ENCODE peak calls at places on chromosomes 2 and 18, in ten cellular contexts. One of them, this sample, is unnamed.

GRCh38 chr2:69588945-69589344 is 54.6 kb downstream of the AAK1 start:
- DNase-seq in HT1080: no peak
- DNase-seq in fibroblast of the conjunctiva: no peak
- DNase-seq in IMR-90: no peak
- DNase-seq in T-helper 22 cell: no peak
- DNase-seq in stimulated activated CD8-positive, alpha-beta memory T cell treated with anti-CD3 and anti-CD28 coated beads, Interleukin-15, amount 100 ng/mL, for 24 hours: no peak
- DNase-seq in mesothelial cell of epicardium: no peak
- DNase-seq in T-helper 9 cell: no peak
- DNase-seq in spleen: no peak
- DNase-seq in activated CD4-positive, alpha-beta T cell treated with anti-CD3 and anti-CD28 coated beads, Interleukin-2, amount 50 U/mL, for 24 hours: no peak
- DNase-seq in this sample: no peak

GRCh38 chr2:31023550-31023949 is 114.7 kb downstream of the GALNT14 start:
- DNase-seq in IMR-90: no peak
- DNase-seq in mesothelial cell of epicardium: no peak
- DNase-seq in T-helper 22 cell: no peak
- DNase-seq in HT1080: no peak
- DNase-seq in spleen: no peak
- DNase-seq in stimulated activated CD8-positive, alpha-beta memory T cell treated with anti-CD3 and anti-CD28 coated beads, Interleukin-15, amount 100 ng/mL, for 24 hours: no peak
- DNase-seq in T-helper 9 cell: no peak
- DNase-seq in fibroblast of the conjunctiva: no peak
- DNase-seq in activated CD4-positive, alpha-beta T cell treated with anti-CD3 and anti-CD28 coated beads, Interleukin-2, amount 50 U/mL, for 24 hours: no peak
- DNase-seq in this sample: no peak

GRCh38 chr2:176960736-176961135 is 251.9 kb upstream of the HNRNPA3 start:
- DNase-seq in HT1080: no peak
- DNase-seq in stimulated activated CD8-positive, alpha-beta memory T cell treated with anti-CD3 and anti-CD28 coated beads, Interleukin-15, amount 100 ng/mL, for 24 hours: no peak
- DNase-seq in spleen: no peak
- DNase-seq in T-helper 22 cell: no peak
- DNase-seq in T-helper 9 cell: no peak
- DNase-seq in fibroblast of the conjunctiva: no peak
- DNase-seq in mesothelial cell of epicardium: no peak
- DNase-seq in IMR-90: no peak
- DNase-seq in activated CD4-positive, alpha-beta T cell treated with anti-CD3 and anti-CD28 coated beads, Interleukin-2, amount 50 U/mL, for 24 hours: no peak
- DNase-seq in this sample: no peak

GRCh38 chr2:167692191-167692590 is 555.2 kb downstream of the STK39 start:
- DNase-seq in T-helper 9 cell: no peak
- DNase-seq in spleen: no peak
- DNase-seq in IMR-90: no peak
- DNase-seq in stimulated activated CD8-positive, alpha-beta memory T cell treated with anti-CD3 and anti-CD28 coated beads, Interleukin-15, amount 100 ng/mL, for 24 hours: no peak
- DNase-seq in T-helper 22 cell: no peak
- DNase-seq in HT1080: no peak
- DNase-seq in fibroblast of the conjunctiva: no peak
- DNase-seq in mesothelial cell of epicardium: no peak
- DNase-seq in activated CD4-positive, alpha-beta T cell treated with anti-CD3 and anti-CD28 coated beads, Interleukin-2, amount 50 U/mL, for 24 hours: no peak
- DNase-seq in this sample: no peak

GRCh38 chr2:172833898-172834297 is 98.3 kb downstream of the RAPGEF4 start:
- DNase-seq in spleen: no peak
- DNase-seq in stimulated activated CD8-positive, alpha-beta memory T cell treated with anti-CD3 and anti-CD28 coated beads, Interleukin-15, amount 100 ng/mL, for 24 hours: no peak
- DNase-seq in activated CD4-positive, alpha-beta T cell treated with anti-CD3 and anti-CD28 coated beads, Interleukin-2, amount 50 U/mL, for 24 hours: no peak
- DNase-seq in T-helper 22 cell: no peak
- DNase-seq in HT1080: peak
- DNase-seq in T-helper 9 cell: no peak
- DNase-seq in fibroblast of the conjunctiva: no peak
- DNase-seq in IMR-90: peak
- DNase-seq in mesothelial cell of epicardium: no peak
- DNase-seq in this sample: no peak

GRCh38 chr2:191486584-191487320 is 191.2 kb upstream of the NABP1 start:
- DNase-seq in spleen: no peak
- DNase-seq in mesothelial cell of epicardium: no peak
- DNase-seq in T-helper 22 cell: no peak
- DNase-seq in fibroblast of the conjunctiva: peak
- DNase-seq in IMR-90: peak
- DNase-seq in activated CD4-positive, alpha-beta T cell treated with anti-CD3 and anti-CD28 coated beads, Interleukin-2, amount 50 U/mL, for 24 hours: no peak
- DNase-seq in stimulated activated CD8-positive, alpha-beta memory T cell treated with anti-CD3 and anti-CD28 coated beads, Interleukin-15, amount 100 ng/mL, for 24 hours: no peak
- DNase-seq in T-helper 9 cell: no peak
- DNase-seq in HT1080: peak
- DNase-seq in this sample: peak

GRCh38 chr2:100178085-100178788 is 35.8 kb upstream of the AFF3 start:
- DNase-seq in IMR-90: peak
- DNase-seq in spleen: no peak
- DNase-seq in T-helper 9 cell: no peak
- DNase-seq in T-helper 22 cell: no peak
- DNase-seq in HT1080: peak
- DNase-seq in fibroblast of the conjunctiva: no peak
- DNase-seq in mesothelial cell of epicardium: no peak
- DNase-seq in activated CD4-positive, alpha-beta T cell treated with anti-CD3 and anti-CD28 coated beads, Interleukin-2, amount 50 U/mL, for 24 hours: peak
- DNase-seq in stimulated activated CD8-positive, alpha-beta memory T cell treated with anti-CD3 and anti-CD28 coated beads, Interleukin-15, amount 100 ng/mL, for 24 hours: no peak
- DNase-seq in this sample: no peak

GRCh38 chr18:41396211-41396610 is 558.8 kb upstream of the PIK3C3 start:
- DNase-seq in T-helper 22 cell: no peak
- DNase-seq in mesothelial cell of epicardium: no peak
- DNase-seq in T-helper 9 cell: no peak
- DNase-seq in spleen: no peak
- DNase-seq in HT1080: no peak
- DNase-seq in fibroblast of the conjunctiva: no peak
- DNase-seq in IMR-90: no peak
- DNase-seq in stimulated activated CD8-positive, alpha-beta memory T cell treated with anti-CD3 and anti-CD28 coated beads, Interleukin-15, amount 100 ng/mL, for 24 hours: no peak
- DNase-seq in activated CD4-positive, alpha-beta T cell treated with anti-CD3 and anti-CD28 coated beads, Interleukin-2, amount 50 U/mL, for 24 hours: no peak
- DNase-seq in this sample: no peak

GRCh38 chr18:74450626-74451025 is 6.5 kb downstream of the DIPK1C start:
- DNase-seq in IMR-90: no peak
- DNase-seq in fibroblast of the conjunctiva: no peak
- DNase-seq in stimulated activated CD8-positive, alpha-beta memory T cell treated with anti-CD3 and anti-CD28 coated beads, Interleukin-15, amount 100 ng/mL, for 24 hours: no peak
- DNase-seq in T-helper 9 cell: no peak
- DNase-seq in T-helper 22 cell: no peak
- DNase-seq in activated CD4-positive, alpha-beta T cell treated with anti-CD3 and anti-CD28 coated beads, Interleukin-2, amount 50 U/mL, for 24 hours: no peak
- DNase-seq in mesothelial cell of epicardium: no peak
- DNase-seq in spleen: no peak
- DNase-seq in HT1080: no peak
- DNase-seq in this sample: no peak

GRCh38 chr2:223834431-223834830 is 3.0 kb downstream of the AP1S3 start:
- DNase-seq in activated CD4-positive, alpha-beta T cell treated with anti-CD3 and anti-CD28 coated beads, Interleukin-2, amount 50 U/mL, for 24 hours: no peak
- DNase-seq in mesothelial cell of epicardium: no peak
- DNase-seq in HT1080: no peak
- DNase-seq in IMR-90: no peak
- DNase-seq in stimulated activated CD8-positive, alpha-beta memory T cell treated with anti-CD3 and anti-CD28 coated beads, Interleukin-15, amount 100 ng/mL, for 24 hours: no peak
- DNase-seq in T-helper 9 cell: no peak
- DNase-seq in spleen: no peak
- DNase-seq in T-helper 22 cell: no peak
- DNase-seq in fibroblast of the conjunctiva: no peak
- DNase-seq in this sample: no peak

GRCh38 chr2:227455200-227455599 is 16.8 kb upstream of the AGFG1 start:
- DNase-seq in IMR-90: no peak
- DNase-seq in spleen: no peak
- DNase-seq in mesothelial cell of epicardium: no peak
- DNase-seq in stimulated activated CD8-positive, alpha-beta memory T cell treated with anti-CD3 and anti-CD28 coated beads, Interleukin-15, amount 100 ng/mL, for 24 hours: no peak
- DNase-seq in fibroblast of the conjunctiva: no peak
- DNase-seq in T-helper 22 cell: no peak
- DNase-seq in HT1080: no peak
- DNase-seq in activated CD4-positive, alpha-beta T cell treated with anti-CD3 and anti-CD28 coated beads, Interleukin-2, amount 50 U/mL, for 24 hours: no peak
- DNase-seq in T-helper 9 cell: no peak
- DNase-seq in this sample: no peak

GRCh38 chr18:68596016-68596415 is 118.9 kb downstream of the TMX3 start:
- DNase-seq in stimulated activated CD8-positive, alpha-beta memory T cell treated with anti-CD3 and anti-CD28 coated beads, Interleukin-15, amount 100 ng/mL, for 24 hours: no peak
- DNase-seq in spleen: no peak
- DNase-seq in fibroblast of the conjunctiva: no peak
- DNase-seq in T-helper 9 cell: no peak
- DNase-seq in mesothelial cell of epicardium: no peak
- DNase-seq in IMR-90: no peak
- DNase-seq in HT1080: no peak
- DNase-seq in T-helper 22 cell: no peak
- DNase-seq in activated CD4-positive, alpha-beta T cell treated with anti-CD3 and anti-CD28 coated beads, Interleukin-2, amount 50 U/mL, for 24 hours: no peak
- DNase-seq in this sample: no peak

GRCh38 chr2:84719434-84719833 is 161.4 kb downstream of the TRABD2A start:
- DNase-seq in T-helper 9 cell: no peak
- DNase-seq in T-helper 22 cell: no peak
- DNase-seq in mesothelial cell of epicardium: no peak
- DNase-seq in IMR-90: no peak
- DNase-seq in stimulated activated CD8-positive, alpha-beta memory T cell treated with anti-CD3 and anti-CD28 coated beads, Interleukin-15, amount 100 ng/mL, for 24 hours: no peak
- DNase-seq in HT1080: peak
- DNase-seq in spleen: no peak
- DNase-seq in fibroblast of the conjunctiva: no peak
- DNase-seq in activated CD4-positive, alpha-beta T cell treated with anti-CD3 and anti-CD28 coated beads, Interleukin-2, amount 50 U/mL, for 24 hours: no peak
- DNase-seq in this sample: no peak

GRCh38 chr2:5661362-5661761 is 30.8 kb upstream of the SOX11 start:
- DNase-seq in HT1080: no peak
- DNase-seq in T-helper 22 cell: no peak
- DNase-seq in fibroblast of the conjunctiva: no peak
- DNase-seq in stimulated activated CD8-positive, alpha-beta memory T cell treated with anti-CD3 and anti-CD28 coated beads, Interleukin-15, amount 100 ng/mL, for 24 hours: no peak
- DNase-seq in spleen: no peak
- DNase-seq in activated CD4-positive, alpha-beta T cell treated with anti-CD3 and anti-CD28 coated beads, Interleukin-2, amount 50 U/mL, for 24 hours: no peak
- DNase-seq in IMR-90: no peak
- DNase-seq in mesothelial cell of epicardium: no peak
- DNase-seq in T-helper 9 cell: no peak
- DNase-seq in this sample: no peak

GRCh38 chr2:147560810-147561521 is 283.9 kb upstream of the ACVR2A start:
- DNase-seq in mesothelial cell of epicardium: no peak
- DNase-seq in stimulated activated CD8-positive, alpha-beta memory T cell treated with anti-CD3 and anti-CD28 coated beads, Interleukin-15, amount 100 ng/mL, for 24 hours: no peak
- DNase-seq in fibroblast of the conjunctiva: no peak
- DNase-seq in activated CD4-positive, alpha-beta T cell treated with anti-CD3 and anti-CD28 coated beads, Interleukin-2, amount 50 U/mL, for 24 hours: no peak
- DNase-seq in T-helper 22 cell: no peak
- DNase-seq in IMR-90: no peak
- DNase-seq in HT1080: no peak
- DNase-seq in spleen: no peak
- DNase-seq in T-helper 9 cell: no peak
- DNase-seq in this sample: no peak

GRCh38 chr18:22047485-22047884 is 121.9 kb upstream of the GATA6 start:
- DNase-seq in mesothelial cell of epicardium: no peak
- DNase-seq in fibroblast of the conjunctiva: no peak
- DNase-seq in stimulated activated CD8-positive, alpha-beta memory T cell treated with anti-CD3 and anti-CD28 coated beads, Interleukin-15, amount 100 ng/mL, for 24 hours: no peak
- DNase-seq in IMR-90: no peak
- DNase-seq in spleen: no peak
- DNase-seq in activated CD4-positive, alpha-beta T cell treated with anti-CD3 and anti-CD28 coated beads, Interleukin-2, amount 50 U/mL, for 24 hours: no peak
- DNase-seq in T-helper 9 cell: no peak
- DNase-seq in HT1080: no peak
- DNase-seq in T-helper 22 cell: no peak
- DNase-seq in this sample: no peak

GRCh38 chr18:48615566-48616401 is 77.0 kb downstream of the CTIF start:
- DNase-seq in activated CD4-positive, alpha-beta T cell treated with anti-CD3 and anti-CD28 coated beads, Interleukin-2, amount 50 U/mL, for 24 hours: no peak
- DNase-seq in T-helper 22 cell: no peak
- DNase-seq in fibroblast of the conjunctiva: no peak
- DNase-seq in IMR-90: no peak
- DNase-seq in HT1080: no peak
- DNase-seq in stimulated activated CD8-positive, alpha-beta memory T cell treated with anti-CD3 and anti-CD28 coated beads, Interleukin-15, amount 100 ng/mL, for 24 hours: no peak
- DNase-seq in spleen: peak
- DNase-seq in T-helper 9 cell: no peak
- DNase-seq in mesothelial cell of epicardium: no peak
- DNase-seq in this sample: no peak

GRCh38 chr18:32919799-32920198 is 147.0 kb upstream of the KLHL14 start:
- DNase-seq in HT1080: peak
- DNase-seq in spleen: no peak
- DNase-seq in T-helper 9 cell: no peak
- DNase-seq in T-helper 22 cell: no peak
- DNase-seq in activated CD4-positive, alpha-beta T cell treated with anti-CD3 and anti-CD28 coated beads, Interleukin-2, amount 50 U/mL, for 24 hours: no peak
- DNase-seq in IMR-90: no peak
- DNase-seq in fibroblast of the conjunctiva: peak
- DNase-seq in mesothelial cell of epicardium: no peak
- DNase-seq in stimulated activated CD8-positive, alpha-beta memory T cell treated with anti-CD3 and anti-CD28 coated beads, Interleukin-15, amount 100 ng/mL, for 24 hours: no peak
- DNase-seq in this sample: no peak

GRCh38 chr2:86065512-86065911 is 40.2 kb downstream of the POLR1A start:
- DNase-seq in mesothelial cell of epicardium: no peak
- DNase-seq in spleen: no peak
- DNase-seq in IMR-90: no peak
- DNase-seq in activated CD4-positive, alpha-beta T cell treated with anti-CD3 and anti-CD28 coated beads, Interleukin-2, amount 50 U/mL, for 24 hours: no peak
- DNase-seq in HT1080: no peak
- DNase-seq in fibroblast of the conjunctiva: peak
- DNase-seq in stimulated activated CD8-positive, alpha-beta memory T cell treated with anti-CD3 and anti-CD28 coated beads, Interleukin-15, amount 100 ng/mL, for 24 hours: no peak
- DNase-seq in T-helper 9 cell: no peak
- DNase-seq in T-helper 22 cell: no peak
- DNase-seq in this sample: no peak

GRCh38 chr2:234880551-234881211 is 71.1 kb upstream of the SH3BP4 start:
- DNase-seq in stimulated activated CD8-positive, alpha-beta memory T cell treated with anti-CD3 and anti-CD28 coated beads, Interleukin-15, amount 100 ng/mL, for 24 hours: no peak
- DNase-seq in HT1080: peak
- DNase-seq in fibroblast of the conjunctiva: peak
- DNase-seq in IMR-90: peak
- DNase-seq in activated CD4-positive, alpha-beta T cell treated with anti-CD3 and anti-CD28 coated beads, Interleukin-2, amount 50 U/mL, for 24 hours: no peak
- DNase-seq in mesothelial cell of epicardium: no peak
- DNase-seq in T-helper 9 cell: no peak
- DNase-seq in spleen: no peak
- DNase-seq in T-helper 22 cell: no peak
- DNase-seq in this sample: peak

GRCh38 chr2:231549446-231550239 is 19.4 kb upstream of the NMUR1 start:
- DNase-seq in spleen: peak
- DNase-seq in stimulated activated CD8-positive, alpha-beta memory T cell treated with anti-CD3 and anti-CD28 coated beads, Interleukin-15, amount 100 ng/mL, for 24 hours: no peak
- DNase-seq in T-helper 22 cell: no peak
- DNase-seq in T-helper 9 cell: no peak
- DNase-seq in activated CD4-positive, alpha-beta T cell treated with anti-CD3 and anti-CD28 coated beads, Interleukin-2, amount 50 U/mL, for 24 hours: no peak
- DNase-seq in fibroblast of the conjunctiva: no peak
- DNase-seq in IMR-90: no peak
- DNase-seq in HT1080: no peak
- DNase-seq in mesothelial cell of epicardium: no peak
- DNase-seq in this sample: no peak